ENCODE peak calls at places on chromosome 6, in six cellular contexts. G is stimulated activated CD4-positive, alpha-beta T cell treated with anti-CD3 and anti-CD28 coated beads, TNF-alpha, amount 100 ng/mL, for 1 hour; S is right cardiac atrium; F is GOT3; X is activated T-cell treated with anti-CD3 and anti-CD28 coated beads, Interleukin-2, amount 50 U/mL, for 1 hour; R is glomerular endothelial cell. L is an unnamed sample.

GRCh38 chr6:31972709-31973350 is 892 bp upstream of the DXO start:
- DNase-seq in S (no peak), G (no peak), F (no peak), X (no peak), R (no peak), L (no peak)

GRCh38 chr6:44631968-44632367 is 244.5 kb downstream of the CDC5L start:
- DNase-seq in G (no peak), F (no peak), S (no peak), R (no peak), X (no peak), L (no peak)

GRCh38 chr6:147218797-147219196 is 14.6 kb downstream of the STXBP5 start:
- DNase-seq in X (no peak), S (no peak), G (no peak), R (no peak), F (no peak), L (no peak)

GRCh38 chr6:12955996-12956395 is 239.4 kb downstream of the PHACTR1 start:
- DNase-seq in F (no peak), X (no peak), R (no peak), S (no peak), G (no peak), L (no peak)

GRCh38 chr6:148925701-148926100 is 178.9 kb downstream of the UST start:
- DNase-seq in R (no peak), X (no peak), S (no peak), F (no peak), G (no peak), L (no peak)

GRCh38 chr6:14917101-14917500 is 328.8 kb upstream of the JARID2 start:
- DNase-seq in R (no peak), X (no peak), G (no peak), S (no peak), F (no peak), L (no peak)

GRCh38 chr6:166237611-166238010 is 70.0 kb upstream of the TBXT start:
- DNase-seq in R (no peak), S (no peak), F (no peak), X (no peak), G (no peak), L (no peak)

GRCh38 chr6:113558966-113559365 is 298.2 kb upstream of the MARCKS start:
- DNase-seq in G (no peak), S (no peak), X (no peak), R (no peak), F (no peak), L (no peak)

GRCh38 chr6:170130201-170130621 is 160.7 kb downstream of the DLL1 start:
- DNase-seq in F (no peak), S (no peak), X (no peak), R (no peak), G (no peak), L (no peak)

GRCh38 chr6:105067329-105067728 is 110.4 kb downstream of the LIN28B start:
- DNase-seq in G (no peak), R (no peak), X (no peak), F (no peak), S (no peak), L (no peak)

GRCh38 chr6:111804627-111805235 is 68.5 kb downstream of the FYN start:
- DNase-seq in S (no peak), X (peak; percentile 51), R (peak; percentile 68), G (peak; percentile 40), F (no peak), L (no peak)

GRCh38 chr6:3259491-3259958 is 778 bp downstream of the PSMG4 start:
- DNase-seq in X (no peak), S (peak; percentile 69), G (no peak), F (no peak), R (no peak), L (no peak)

GRCh38 chr6:111952326-111952725 is 79.1 kb upstream of the FYN start:
- DNase-seq in X (no peak), S (no peak), G (no peak), F (no peak), R (no peak), L (no peak)

GRCh38 chr6:146546440-146546839 is 2.8 kb downstream of the RAB32 start:
- DNase-seq in G (no peak), F (no peak), R (no peak), X (no peak), S (no peak), L (no peak)

GRCh38 chr6:33156561-33156960 is 35.7 kb downstream of the COL11A2 start:
- DNase-seq in R (no peak), F (no peak), X (no peak), G (no peak), S (no peak), L (no peak)

GRCh38 chr6:28311139-28311823 is 24.7 kb downstream of the ZSCAN31 start:
- DNase-seq in R (no peak), S (no peak), F (no peak), X (no peak), G (no peak), L (no peak)

GRCh38 chr6:156400487-156400886 is 376.7 kb upstream of the ARID1B start:
- DNase-seq in F (no peak), S (no peak), X (no peak), G (no peak), R (no peak), L (no peak)

GRCh38 chr6:154404791-154405400 is 48.3 kb upstream of the IPCEF1 start:
- DNase-seq in S (no peak), X (no peak), F (no peak), G (no peak), R (no peak), L (no peak)

GRCh38 chr6:106046116-106046853 is 39.9 kb upstream of the PRDM1 start:
- DNase-seq in G (no peak), F (no peak), X (no peak), S (no peak), R (no peak), L (no peak)

GRCh38 chr6:158642097-158642601 is 2.4 kb downstream of the DYNLT1 start:
- DNase-seq in S (no peak), G (no peak), R (no peak), X (peak; percentile 17), F (peak; percentile 60), L (peak; percentile 63)

GRCh38 chr6:22248513-22249308 is 48.1 kb downstream of the PRL start:
- DNase-seq in S (no peak), R (no peak), F (no peak), X (no peak), G (no peak), L (no peak)

GRCh38 chr6:91669154-91669903 is 1082.5 kb upstream of the MAP3K7 start:
- DNase-seq in X (no peak), S (no peak), G (no peak), R (no peak), F (no peak), L (no peak)

GRCh38 chr6:112367655-112368054 is 20.5 kb downstream of the RFPL4B start:
- DNase-seq in X (no peak), S (no peak), R (no peak), F (no peak), G (no peak), L (no peak)

GRCh38 chr6:33433560-33434191 is 13.8 kb downstream of the SYNGAP1 start:
- DNase-seq in G (no peak), S (no peak), R (no peak), F (no peak), X (no peak), L (no peak)

GRCh38 chr6:169592558-169592957 is 109.3 kb downstream of the WDR27 start:
- DNase-seq in F (no peak), R (no peak), G (no peak), X (no peak), S (no peak), L (no peak)

L was measured in right atrium auricular region.